ENCODE peak calls at places on chromosomes 16 and 17, in six cellular contexts. B is transverse colon, Q is tibial nerve, E is sigmoid colon, M is A549, C is heart left ventricle. X is an unnamed sample. For H3K4me1, the result is how much of the 10 kb centered on the place peaks cover.

GRCh38 chr17:145671-146541 is 8.5 kb downstream of the SCGB1C2 start:
- DNase-seq in Q (no peak), B (no peak), M (no peak), E (peak), C (peak), X (peak)

GRCh38 chr16:57000271-57001025 is 11.1 kb downstream of the NLRC5 start:
- DNase-seq in M (peak), B (peak), C (peak), E (peak), Q (no peak), X (no peak)

GRCh38 chr17:418421-418751 is 65.8 kb upstream of the RPH3AL start:
- DNase-seq in E (no peak), M (no peak), C (no peak), Q (no peak), B (no peak), X (no peak)

GRCh38 chr17:34423978-34424813 is 61.2 kb upstream of the CCL1 start:
- DNase-seq in E (no peak), C (no peak), B (no peak), Q (no peak), M (no peak), X (no peak)

GRCh38 chr16:12532871-12533610 is 270.6 kb downstream of the CPPED1 start:
- DNase-seq in B (no peak), Q (no peak), C (no peak), E (no peak), M (no peak), X (no peak)

GRCh38 chr16:73066927-73067670 is 19.2 kb upstream of the ZFHX3 start:
- DNase-seq in B (peak), C (peak), M (no peak), Q (no peak), E (peak), X (no peak)

GRCh38 chr16:28264656-28265055 is 27.7 kb upstream of the SBK1 start:
- DNase-seq in Q (no peak), C (no peak), B (peak), M (no peak), E (no peak), X (no peak)

GRCh38 chr17:44623070-44623725 is 33.1 kb upstream of the MEIOC start:
- DNase-seq in C (no peak), E (peak), B (no peak), M (no peak), Q (no peak), X (no peak)

GRCh38 chr16:57185446-57185944 is 344 bp downstream of the PSME3IP1 start:
- DNase-seq in E (peak), B (peak), Q (no peak), M (peak), C (peak), X (peak)

DNA sequence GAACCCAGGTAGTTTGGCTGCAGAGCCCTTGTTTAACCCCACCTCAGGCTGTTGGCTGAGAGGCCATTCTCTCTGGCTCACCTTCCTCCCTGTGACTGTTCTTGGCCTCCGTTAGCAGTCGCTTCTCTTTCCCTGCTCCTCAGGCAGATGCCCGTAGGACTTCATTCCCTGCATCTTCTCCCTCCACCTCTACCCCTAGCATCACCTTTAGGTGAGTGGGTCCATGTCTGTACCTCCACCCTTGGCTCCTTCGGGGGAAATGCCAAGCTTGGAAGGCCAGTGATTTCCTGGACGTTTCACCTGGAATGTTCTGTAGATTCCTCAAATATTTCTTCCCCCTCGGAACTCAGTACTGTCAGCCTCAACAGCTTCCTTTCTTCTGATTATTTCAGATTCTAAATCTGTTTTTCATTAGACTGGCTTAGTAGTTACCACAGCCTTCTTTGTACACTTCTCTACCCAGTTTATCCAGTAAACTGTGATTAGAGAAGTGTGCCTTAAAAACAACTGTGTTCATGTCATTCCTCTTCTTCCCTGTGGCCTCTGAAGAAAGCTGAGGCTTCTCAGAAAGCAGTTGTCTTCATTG is 227.9 kb downstream of the MSI2 start:
- DNase-seq in C (no peak), M (no peak), Q (no peak), E (no peak), B (no peak), X (no peak)
- H3K4me1 ChIP-seq in C (half or more), M (under half), Q (under half), E (under half), B (under half), X (under half)

GRCh38 chr16:50449800-50450199 is 81.0 kb upstream of the BRD7 start:
- DNase-seq in Q (no peak), C (no peak), M (no peak), E (peak), B (no peak), X (no peak)

GRCh38 chr16:50450957-50451356 is 82.2 kb upstream of the BRD7 start:
- DNase-seq in B (no peak), M (no peak), Q (no peak), E (no peak), C (no peak), X (no peak)

GRCh38 chr16:50448981-50449380 is 80.2 kb upstream of the BRD7 start:
- DNase-seq in E (peak), Q (no peak), B (no peak), M (no peak), C (no peak), X (no peak)

GRCh38 chr16:50453446-50453845 is 84.7 kb upstream of the BRD7 start:
- DNase-seq in E (peak), M (no peak), B (no peak), C (no peak), Q (no peak), X (no peak)

DNA sequence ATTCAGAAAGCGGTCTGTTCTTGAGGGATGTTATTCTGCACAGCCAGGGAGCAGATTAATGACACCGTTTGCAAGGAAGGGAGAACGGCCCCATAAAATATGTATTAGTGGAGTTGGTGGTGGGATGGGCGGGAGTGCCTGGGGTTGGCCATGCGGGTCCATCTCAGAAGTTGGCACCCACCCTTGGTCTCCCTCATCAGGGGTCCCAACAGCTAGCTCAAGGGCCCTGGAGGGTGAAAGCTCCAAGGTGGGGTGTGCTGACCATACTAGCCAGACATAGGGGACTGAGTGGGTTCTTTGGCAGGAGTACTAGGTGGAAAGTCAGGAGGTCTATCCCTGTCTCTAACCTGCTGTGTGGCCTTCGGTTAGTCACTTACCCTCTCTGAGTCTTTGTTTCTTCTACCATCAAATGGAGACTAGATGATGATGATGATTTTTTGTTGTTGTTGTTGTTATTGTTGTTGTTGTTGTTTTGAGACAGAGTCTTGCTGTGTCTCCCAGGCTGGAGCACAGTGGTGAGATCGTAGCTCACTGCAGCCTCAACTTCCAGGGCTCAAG is 83.2 kb upstream of the BRD7 start:
- DNase-seq in M (no peak), E (peak), C (no peak), B (no peak), Q (no peak), X (no peak)
- TF ChIP-seq POLR2A in M (no peak), E (no peak), C (no peak), B (no peak), Q (no peak), X (no peak)

GRCh38 chr17:38886643-38887010 is 16.8 kb downstream of the LASP1 start:
- DNase-seq in B (peak), C (no peak), M (no peak), E (no peak), Q (no peak), X (no peak)
- H3K4me1 ChIP-seq in B (half or more), C (half or more), M (half or more), E (half or more), Q (half or more), X (under half)

DNA sequence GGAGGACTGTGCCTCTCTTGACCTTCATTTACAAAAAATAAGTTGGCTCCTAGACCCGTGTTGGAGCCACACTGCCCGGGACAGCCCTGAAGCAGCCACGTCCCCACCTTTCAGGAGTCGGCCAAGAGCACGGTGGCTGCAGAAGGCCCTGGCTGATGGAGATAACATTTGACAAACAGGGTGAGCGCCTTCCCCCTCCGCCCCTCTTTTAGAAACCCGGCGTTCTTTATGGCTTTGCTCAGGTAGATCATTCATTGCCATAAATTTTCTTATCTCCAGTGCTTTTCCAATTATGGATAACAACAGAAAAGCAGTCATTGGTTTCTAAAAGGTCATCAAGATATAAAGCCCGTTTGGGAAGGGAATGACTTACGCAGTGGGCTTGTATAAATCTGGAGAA is 398.1 kb upstream of the TNRC6C start:
- DNase-seq in E (no peak), B (no peak), C (no peak), M (no peak), Q (no peak), X (no peak)
- TF ChIP-seq POLR2A in E (no peak), B (no peak), C (no peak), M (no peak), Q (no peak), X (no peak)

GRCh38 chr17:77872714-77873517 is 85.6 kb upstream of the TNRC6C start:
- DNase-seq in C (no peak), E (no peak), Q (no peak), B (no peak), M (no peak), X (no peak)

GRCh38 chr17:77869665-77870132 is 88.8 kb upstream of the TNRC6C start:
- DNase-seq in B (peak), E (no peak), Q (no peak), C (no peak), M (no peak), X (no peak)

GRCh38 chr17:77874303-77875050 is 84.0 kb upstream of the TNRC6C start:
- DNase-seq in E (no peak), M (no peak), Q (no peak), B (no peak), C (no peak), X (no peak)

GRCh38 chr17:77873518-77874302 is 84.8 kb upstream of the TNRC6C start:
- DNase-seq in M (no peak), E (no peak), B (no peak), C (no peak), Q (no peak), X (no peak)

DNA sequence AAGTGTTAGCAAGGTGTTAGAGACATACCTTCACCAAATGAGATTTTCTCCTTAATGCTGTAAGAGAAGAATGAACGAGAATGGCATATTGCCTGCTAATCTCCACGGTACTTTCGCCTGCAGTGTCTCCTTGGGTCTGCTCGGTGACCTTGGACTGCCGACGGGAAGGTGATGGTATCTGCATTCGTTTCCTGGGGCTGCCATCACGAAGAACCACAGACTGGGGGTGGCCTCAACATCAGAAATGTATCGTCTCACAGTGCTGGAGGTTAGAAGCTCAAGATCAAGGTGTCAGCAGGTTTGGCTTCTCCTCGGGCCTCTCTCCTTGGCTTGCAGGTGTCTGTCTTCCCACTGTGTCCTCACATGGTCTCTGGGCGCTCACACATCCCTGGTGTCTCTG is 86.3 kb upstream of the TNRC6C start:
- DNase-seq in B (no peak), Q (no peak), M (no peak), E (no peak), C (no peak), X (no peak)
- H3K4me1 ChIP-seq in B (under half), Q (under half), M (under half), E (under half), C (under half), X (under half)

GRCh38 chr17:38800237-38800760 is 943 bp upstream of the PIP4K2B start:
- DNase-seq in Q (no peak), M (no peak), B (no peak), C (no peak), E (no peak), X (no peak)

GRCh38 chr17:38797091-38797490 is 2.3 kb downstream of the PIP4K2B start:
- DNase-seq in E (no peak), Q (no peak), C (no peak), M (no peak), B (no peak), X (no peak)

GRCh38 chr17:38799501-38800236 is at the start of gene PIP4K2B:
- DNase-seq in Q (peak), M (peak), B (peak), E (peak), C (peak), X (peak)

GRCh38 chr17:38797828-38798227 is 1.5 kb downstream of the PIP4K2B start:
- DNase-seq in B (no peak), M (no peak), Q (no peak), C (no peak), E (no peak), X (no peak)

GRCh38 chr17:38798614-38799500 is 499 bp downstream of the PIP4K2B start:
- DNase-seq in B (peak), M (peak), E (peak), C (peak), Q (peak), X (no peak)
- TF ChIP-seq POLR2A in B (no peak), M (peak), E (no peak), C (no peak), Q (peak), X (no peak)

GRCh38 chr17:17112628-17113200 is 70.5 kb downstream of the MPRIP start:
- DNase-seq in C (no peak), Q (no peak), E (no peak), M (no peak), B (no peak), X (no peak)
- H3K4me1 ChIP-seq in C (half or more), Q (half or more), E (under half), M (half or more), B (under half), X (under half)

GRCh38 chr17:8187517-8188407 is 2.2 kb downstream of the BORCS6 start:
- DNase-seq in E (peak), Q (peak), B (peak), M (peak), C (peak), X (peak)
- TF ChIP-seq POLR2A in E (peak), Q (peak), B (peak), M (peak), C (peak), X (no peak)

GRCh38 chr17:6482105-6482455 is 37.8 kb downstream of the PIMREG start:
- DNase-seq in Q (no peak), E (no peak), B (no peak), C (no peak), M (no peak), X (no peak)

GRCh38 chr17:6480325-6480675 is 36.0 kb downstream of the PIMREG start:
- DNase-seq in Q (no peak), C (no peak), M (no peak), B (no peak), E (no peak), X (no peak)

GRCh38 chr17:6485646-6486412 is 41.6 kb downstream of the PIMREG start:
- DNase-seq in B (no peak), M (no peak), E (no peak), C (no peak), Q (no peak), X (no peak)

GRCh38 chr17:6479626-6480324 is 35.5 kb downstream of the PIMREG start:
- DNase-seq in Q (no peak), E (no peak), B (no peak), M (no peak), C (no peak), X (no peak)

DNA sequence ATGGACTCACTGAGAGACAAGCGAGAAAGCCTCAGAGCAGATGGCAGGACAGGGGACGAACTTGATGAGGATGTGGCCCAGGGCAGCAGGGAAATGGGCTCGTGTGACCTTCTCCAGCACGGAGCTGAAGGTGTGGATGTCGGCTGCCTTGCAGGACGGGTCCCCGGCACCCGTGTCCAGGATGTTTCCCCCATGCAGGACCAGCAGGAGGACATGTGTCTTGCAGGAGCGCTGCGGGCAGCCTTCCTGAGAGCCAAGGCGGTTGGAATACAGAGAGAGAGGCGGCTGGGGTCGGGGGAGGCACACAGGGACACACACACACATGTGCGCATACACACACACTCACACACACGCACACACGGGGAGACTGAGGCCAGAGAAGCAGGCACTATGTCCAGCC is 39.3 kb downstream of the PIMREG start:
- DNase-seq in C (no peak), M (no peak), B (no peak), E (no peak), Q (no peak), X (no peak)
- H3K4me1 ChIP-seq in C (under half), M (under half), B (under half), E (under half), Q (under half), X (under half)